ENCODE peak calls at places on chromosomes 1 and 21, in nine cellular contexts. Y, A, X, B, G, E, W, L and P are unnamed samples.

GRCh38 chr1:237249120-237249519 is 207.1 kb downstream of the RYR2 start:
- ATAC-seq in X (no peak), W (no peak), E (no peak), L (peak; percentile 2), A (no peak), B (peak; percentile 36), Y (no peak), G (no peak), P (no peak)

GRCh38 chr1:41500378-41500777 is 15.9 kb upstream of the EDN2 start:
- ATAC-seq in W (no peak), E (peak; percentile 82), Y (peak; percentile 64), L (peak; percentile 45), A (peak; percentile 47), B (no peak), X (peak; percentile 73), G (no peak), P (no peak)

GRCh38 chr1:177932123-177932522 is 37.7 kb downstream of the SEC16B start:
- ATAC-seq in X (no peak), L (no peak), A (no peak), Y (no peak), W (no peak), G (no peak), E (no peak), B (no peak), P (no peak)

GRCh38 chr1:58783090-58783992 is 506 bp downstream of the JUN start:
- ATAC-seq in G (peak; percentile 0), X (no peak), W (peak; percentile 6), Y (peak; percentile 4), A (peak; percentile 28), B (peak; percentile 7), E (peak; percentile 5), L (peak; percentile 4), P (peak; percentile 21)

GRCh38 chr1:190124068-190124467 is 353.6 kb downstream of the BRINP3 start:
- ATAC-seq in E (no peak), B (no peak), L (no peak), W (no peak), A (no peak), G (no peak), X (no peak), Y (no peak), P (no peak)

GRCh38 chr21:36909901-36910561 is 56.4 kb downstream of the HLCS start:
- ATAC-seq in G (peak; percentile 58), L (no peak), Y (peak; percentile 83), E (peak; percentile 88), W (peak; percentile 45), A (no peak), B (peak; percentile 87), X (peak; percentile 92), P (peak; percentile 87)

GRCh38 chr1:167207940-167208623 is 12.6 kb upstream of the POU2F1 start:
- ATAC-seq in W (peak; percentile 20), A (no peak), G (peak; percentile 74), L (no peak), X (no peak), Y (no peak), B (peak; percentile 76), E (no peak), P (peak; percentile 88)

GRCh38 chr1:223011230-223011856 is 131.7 kb downstream of the TLR5 start:
- ATAC-seq in B (no peak), X (no peak), E (no peak), A (no peak), G (no peak), W (no peak), Y (no peak), L (no peak), P (no peak)

GRCh38 chr1:55289042-55289441 is 73.9 kb upstream of the USP24 start:
- ATAC-seq in B (no peak), X (no peak), L (no peak), G (no peak), E (no peak), A (no peak), Y (no peak), W (no peak), P (no peak)

GRCh38 chr1:93042134-93042821 is 36.8 kb upstream of the MTF2 start:
- ATAC-seq in X (peak; percentile 55), G (peak; percentile 97), W (peak; percentile 99), E (peak; percentile 44), A (no peak), L (no peak), Y (no peak), B (peak; percentile 98), P (peak; percentile 94)

GRCh38 chr1:216766633-216767325 is 43.5 kb upstream of the ESRRG start:
- ATAC-seq in X (peak; percentile 36), B (no peak), L (no peak), A (no peak), E (no peak), W (no peak), Y (no peak), G (no peak), P (no peak)

GRCh38 chr1:90922996-90923395 is 98.8 kb downstream of the ZNF644 start:
- ATAC-seq in Y (no peak), B (no peak), W (no peak), G (no peak), A (no peak), L (peak; percentile 15), E (no peak), X (no peak), P (no peak)

GRCh38 chr21:39651206-39651605 is 38.5 kb downstream of the B3GALT5 start:
- ATAC-seq in X (no peak), A (no peak), G (no peak), L (no peak), B (no peak), W (no peak), Y (no peak), E (no peak), P (no peak)

GRCh38 chr1:92832537-92833160 is 809 bp downstream of the RPL5 start:
- ATAC-seq in X (peak; percentile 2), Y (peak; percentile 25), B (no peak), E (peak; percentile 30), L (peak; percentile 41), G (no peak), A (peak; percentile 5), W (peak; percentile 1), P (peak; percentile 1)

GRCh38 chr1:160674415-160674814 is 27.6 kb upstream of the SLAMF1 start:
- ATAC-seq in X (peak; percentile 10), Y (no peak), A (no peak), E (no peak), W (no peak), B (no peak), G (no peak), L (no peak), P (no peak)

GRCh38 chr1:220113136-220113695 is 19.3 kb downstream of the IARS2 start:
- ATAC-seq in X (no peak), L (no peak), G (peak; percentile 81), W (peak; percentile 77), E (peak; percentile 58), B (peak; percentile 69), Y (no peak), A (no peak), P (peak; percentile 61)

GRCh38 chr1:36492491-36492890 is 9.8 kb upstream of the CSF3R start:
- ATAC-seq in W (no peak), Y (no peak), X (no peak), G (no peak), L (no peak), E (no peak), A (no peak), B (no peak), P (no peak)

GRCh38 chr1:87024936-87025537 is 110.6 kb downstream of the HS2ST1 start:
- ATAC-seq in X (peak; percentile 36), Y (peak; percentile 51), L (peak; percentile 58), G (peak; percentile 24), A (no peak), E (peak; percentile 51), W (no peak), B (peak; percentile 47), P (peak; percentile 45)

GRCh38 chr1:240109920-240110685 is 18.4 kb downstream of the FMN2 start:
- ATAC-seq in Y (peak; percentile 18), A (no peak), W (no peak), G (no peak), L (no peak), X (no peak), B (no peak), E (no peak), P (no peak)

GRCh38 chr1:186195377-186195931 is 179.6 kb downstream of the TPR start:
- ATAC-seq in W (no peak), B (no peak), G (no peak), E (no peak), X (no peak), A (no peak), L (no peak), Y (no peak), P (no peak)

GRCh38 chr1:170285027-170285426 is 139.3 kb downstream of the NTMT2 start:
- ATAC-seq in B (no peak), G (no peak), W (no peak), A (no peak), L (no peak), E (no peak), X (no peak), Y (no peak), P (no peak)

GRCh38 chr1:246566128-246566807 is at the start of the genes CNST and TFB2M:
- ATAC-seq in G (peak; percentile 88), X (peak; percentile 99), Y (peak; percentile 98), W (peak; percentile 89), B (peak; percentile 84), L (peak; percentile 98), E (peak; percentile 98), A (peak; percentile 100), P (peak; percentile 89)

GRCh38 chr1:44029260-44029910 is 1.9 kb downstream of the SLC6A9 start:
- ATAC-seq in G (peak; percentile 43), A (peak; percentile 11), Y (peak; percentile 4), W (peak; percentile 17), B (peak; percentile 42), X (no peak), E (peak; percentile 25), L (peak; percentile 13), P (peak; percentile 34)

GRCh38 chr1:16145988-16146887 is 9.6 kb downstream of the EPHA2 start:
- ATAC-seq in G (no peak), L (peak; percentile 74), X (no peak), A (peak; percentile 75), E (peak; percentile 39), W (no peak), Y (peak; percentile 73), B (no peak), P (no peak)

GRCh38 chr21:39051561-39051949 is 131.7 kb downstream of the PSMG1 start:
- ATAC-seq in G (no peak), W (no peak), A (no peak), B (no peak), X (peak; percentile 40), L (no peak), E (no peak), Y (no peak), P (no peak)

GRCh38 chr1:211305044-211305443 is 21.6 kb upstream of the TRAF5 start:
- ATAC-seq in L (peak; percentile 83), B (peak; percentile 100), E (no peak), X (no peak), G (peak; percentile 100), Y (peak; percentile 78), A (no peak), W (peak; percentile 94), P (peak; percentile 100)

GRCh38 chr21:35006771-35007170 is 42.3 kb downstream of the RUNX1 start:
- ATAC-seq in L (no peak), Y (no peak), X (no peak), W (no peak), G (peak; percentile 25), E (no peak), B (peak; percentile 53), A (no peak), P (peak; percentile 55)

GRCh38 chr1:212481438-212481767 is 48.7 kb downstream of the NENF start:
- ATAC-seq in A (no peak), Y (no peak), G (no peak), X (no peak), E (no peak), L (no peak), B (no peak), W (no peak), P (no peak)

GRCh38 chr21:32611471-32611997 is 643 bp downstream of the CFAP298 start:
- ATAC-seq in B (peak; percentile 45), W (peak; percentile 27), G (peak; percentile 28), Y (peak; percentile 41), X (peak; percentile 40), A (peak; percentile 51), L (peak; percentile 27), E (peak; percentile 59), P (peak; percentile 34)

GRCh38 chr1:32159189-32159588 is 20.3 kb upstream of the TXLNA start:
- ATAC-seq in Y (no peak), A (no peak), G (peak; percentile 76), B (peak; percentile 81), W (no peak), L (no peak), X (no peak), E (no peak), P (peak; percentile 43)

GRCh38 chr1:18939398-18940302 is 16.8 kb downstream of the IFFO2 start:
- ATAC-seq in Y (no peak), G (no peak), X (peak; percentile 24), A (no peak), W (no peak), B (no peak), E (no peak), L (no peak), P (no peak)